ENCODE peak calls at places on chromosomes 5 and 9, in four cellular contexts. I is right atrium auricular region; M is CD4-positive, CD25-positive, alpha-beta regulatory T cell; L is SJCRH30. D is an unnamed sample.
A peak's percentile ranks its signal among the peaks of the same experiment; 100 is the strongest.

GRCh38 chr5:158430166-158430828 is 571.4 kb upstream of the CLINT1 start:
- DNase-seq in I (no peak), M (no peak), L (no peak), D (no peak)

GRCh38 chr9:27726244-27727141 is 153.2 kb upstream of the C9orf72 start:
- DNase-seq in I (no peak), M (no peak), L (peak; percentile 40), D (no peak)

GRCh38 chr9:12817702-12818101 is 42.9 kb downstream of the LURAP1L start:
- DNase-seq in I (no peak), L (no peak), M (no peak), D (no peak)

GRCh38 chr9:120723547-120723946 is 9.3 kb upstream of the MEGF9 start:
- DNase-seq in I (no peak), M (no peak), L (no peak), D (peak; percentile 76)

GRCh38 chr5:144374637-144375036 is 204.0 kb downstream of the KCTD16 start:
- DNase-seq in L (no peak), M (no peak), I (no peak), D (no peak)

GRCh38 chr5:72433520-72433919 is 73.7 kb downstream of the ZNF366 start:
- DNase-seq in I (no peak), L (no peak), M (no peak), D (no peak)

GRCh38 chr5:39093351-39093749 is 19.2 kb upstream of the RICTOR start:
- DNase-seq in L (no peak), M (no peak), I (no peak), D (no peak)

GRCh38 chr5:151886741-151887261 is 37.9 kb downstream of the GLRA1 start:
- DNase-seq in L (no peak), I (no peak), M (no peak), D (no peak)

GRCh38 chr5:1161832-1162229 is 39.6 kb upstream of the SLC6A19 start:
- DNase-seq in M (no peak), L (peak; percentile 37), I (no peak), D (no peak)

GRCh38 chr9:113541019-113541900 is 77.7 kb downstream of the RGS3 start:
- DNase-seq in I (no peak), M (no peak), L (peak; percentile 84), D (peak; percentile 65)

GRCh38 chr5:1130218-1130946 is 18.5 kb upstream of the SLC12A7 start:
- DNase-seq in M (no peak), L (no peak), I (no peak), D (no peak)

GRCh38 chr9:13588151-13589043 is 308.9 kb upstream of the MPDZ start:
- DNase-seq in I (no peak), M (no peak), L (peak; percentile 45), D (no peak)

GRCh38 chr5:41648976-41649375 is 138.6 kb upstream of the PLCXD3 start:
- DNase-seq in M (no peak), L (no peak), I (no peak), D (no peak)

GRCh38 chr5:71925608-71926091 is 181.6 kb upstream of the MAP1B start:
- DNase-seq in M (no peak), L (no peak), I (no peak), D (no peak)

GRCh38 chr5:136522217-136522956 is 157.0 kb upstream of the TRPC7 start:
- DNase-seq in I (no peak), L (no peak), M (no peak), D (no peak)

GRCh38 chr5:73674669-73675004 is 48.6 kb downstream of the ARHGEF28 start:
- DNase-seq in L (no peak), M (no peak), I (no peak), D (no peak)

GRCh38 chr5:138482645-138483044 is 17.4 kb downstream of the EGR1 start:
- DNase-seq in I (no peak), L (no peak), M (no peak), D (no peak)

GRCh38 chr5:137470111-137470920 is 28.8 kb downstream of the SPOCK1 start:
- DNase-seq in M (no peak), L (no peak), I (peak; percentile 81), D (no peak)

GRCh38 chr9:121107041-121107440 is 32.3 kb downstream of the CNTRL start:
- DNase-seq in L (no peak), M (no peak), I (no peak), D (no peak)

GRCh38 chr5:89071101-89071940 is 188.3 kb upstream of the MEF2C start:
- DNase-seq in I (no peak), L (no peak), M (no peak), D (no peak)

GRCh38 chr5:54194326-54194725 is 116.0 kb downstream of the ARL15 start:
- DNase-seq in I (no peak), L (no peak), M (no peak), D (no peak)

GRCh38 chr5:143466632-143467031 is 63.1 kb upstream of the NR3C1 start:
- DNase-seq in L (no peak), M (no peak), I (no peak), D (no peak)

GRCh38 chr5:11851965-11852745 is 52.1 kb downstream of the CTNND2 start:
- DNase-seq in L (no peak), I (no peak), M (no peak), D (no peak)
- H3K27ac ChIP-seq in L (no peak overlapping the region), I (no peak overlapping the region), M (no peak overlapping the region), D (no peak overlapping the region)

DNA sequence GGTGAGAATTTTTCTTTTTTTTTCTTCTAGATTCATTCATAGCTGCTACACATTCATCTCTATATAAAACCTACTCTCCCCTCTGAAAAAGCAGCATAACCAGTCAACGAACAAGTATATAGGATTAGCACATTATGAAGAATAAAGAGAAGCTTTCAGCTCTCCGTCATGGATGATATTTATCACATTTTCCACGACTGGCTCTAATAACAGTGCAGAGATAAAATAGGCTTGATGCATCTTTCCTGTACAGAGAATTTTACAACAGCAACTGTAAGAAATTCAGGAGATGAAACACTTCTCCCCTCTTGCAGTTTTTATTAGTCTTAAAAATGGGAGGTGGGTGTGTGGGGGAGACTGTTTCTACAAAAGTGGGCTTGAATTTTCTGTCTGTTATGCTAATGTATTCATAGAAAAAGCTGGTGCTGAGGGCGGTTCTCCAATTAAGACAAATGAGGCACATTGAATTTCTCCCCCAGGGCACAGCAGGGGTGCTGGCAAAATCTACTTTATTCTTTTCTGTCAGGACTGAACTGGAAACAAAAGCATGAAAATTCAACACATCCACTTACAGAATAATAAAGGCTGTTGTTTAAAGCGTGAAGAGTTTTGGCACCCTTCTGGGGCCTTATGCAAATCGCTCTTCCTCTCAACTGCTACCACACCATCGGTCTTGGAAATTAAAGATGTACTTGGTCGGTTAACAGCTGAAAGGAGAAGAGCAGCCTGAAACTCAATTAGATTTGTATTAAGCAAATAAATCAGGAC is 233.9 kb upstream of the ZNF608 start:
- DNase-seq in L (no peak), I (no peak), M (no peak), D (no peak)
- H3K4me3 ChIP-seq in L (no peak overlapping the region), I (no peak overlapping the region), M (no peak overlapping the region), D (no peak overlapping the region)

GRCh38 chr9:134175808-134176598 is 11.6 kb upstream of the RNU6ATAC start:
- DNase-seq in M (no peak), I (no peak), L (peak; percentile 72), D (no peak)

GRCh38 chr9:134176599-134176968 is 12.2 kb upstream of the RNU6ATAC start:
- DNase-seq in I (no peak), L (no peak), M (no peak), D (no peak)

GRCh38 chr9:134174526-134175290 is 10.3 kb upstream of the RNU6ATAC start:
- DNase-seq in I (no peak), M (no peak), L (no peak), D (no peak)

GRCh38 chr9:134174073-134174449 is 9.7 kb upstream of the RNU6ATAC start:
- DNase-seq in L (no peak), I (no peak), M (no peak), D (no peak)

DNA sequence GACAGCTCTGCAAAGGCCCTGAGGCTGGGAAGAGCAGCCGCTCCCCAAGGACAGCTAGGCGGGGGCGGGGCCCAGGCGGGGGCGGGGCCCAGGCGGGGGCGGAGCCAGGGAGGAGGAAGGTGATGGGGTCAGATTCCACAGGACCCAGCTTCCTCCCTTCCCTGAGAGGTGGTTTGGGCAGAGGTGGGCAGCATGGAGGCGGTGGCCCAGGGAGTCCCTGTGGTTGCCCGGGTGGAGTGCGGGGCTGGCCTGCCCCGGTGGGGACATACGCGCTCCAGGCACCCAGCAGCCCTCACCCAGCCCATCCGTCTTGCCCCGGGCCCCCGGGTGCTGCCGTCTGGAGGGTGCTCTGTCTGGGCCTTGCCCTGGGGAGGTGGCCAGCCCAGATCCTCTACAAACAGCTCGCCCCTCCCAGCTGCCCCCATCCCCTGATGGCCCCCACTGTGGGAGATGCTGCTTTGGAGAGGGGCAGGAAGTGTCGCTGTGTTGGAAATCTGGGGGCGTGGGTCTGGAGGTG is 11.0 kb upstream of the RNU6ATAC start:
- DNase-seq in I (no peak), L (peak; percentile 56), M (no peak), D (no peak)
- H3K27ac ChIP-seq in I (no peak overlapping the region), L (no peak overlapping the region), M (no peak overlapping the region), D (no peak overlapping the region)

DNA sequence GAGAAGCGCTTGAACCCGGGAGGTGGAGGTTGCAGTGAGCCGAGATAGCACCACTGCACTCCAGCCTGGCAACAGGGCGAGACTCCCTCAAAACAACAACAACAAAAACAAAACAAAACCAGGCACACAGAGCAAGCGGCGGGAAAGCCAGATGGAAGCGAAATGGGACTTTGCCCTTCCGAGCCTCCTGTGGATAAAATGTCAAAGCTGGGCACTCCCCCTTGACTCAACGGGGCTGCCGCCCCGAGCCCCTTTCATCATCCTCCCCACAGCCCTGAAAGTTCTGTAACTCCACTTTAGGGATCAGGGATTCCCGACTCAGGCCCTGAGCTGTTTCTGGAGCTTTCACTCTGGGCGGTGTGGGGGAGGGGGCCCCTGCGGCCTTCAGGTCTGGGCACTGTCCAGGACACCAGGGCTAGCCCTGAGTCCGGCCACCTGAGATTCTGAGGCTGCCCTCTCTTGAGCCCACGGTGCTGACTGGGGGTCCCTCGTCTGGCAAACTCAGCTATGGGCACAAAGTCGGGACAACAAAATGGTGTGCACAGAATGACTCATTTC is 30.6 kb upstream of the OBP2B start:
- DNase-seq in L (no peak), I (no peak), M (no peak), D (peak; percentile 31)
- H3K4me3 ChIP-seq in L (no peak overlapping the region), I (peak overlapping the region; percentile 21), M (no peak overlapping the region), D (peak overlapping the region; percentile 58)

DNA sequence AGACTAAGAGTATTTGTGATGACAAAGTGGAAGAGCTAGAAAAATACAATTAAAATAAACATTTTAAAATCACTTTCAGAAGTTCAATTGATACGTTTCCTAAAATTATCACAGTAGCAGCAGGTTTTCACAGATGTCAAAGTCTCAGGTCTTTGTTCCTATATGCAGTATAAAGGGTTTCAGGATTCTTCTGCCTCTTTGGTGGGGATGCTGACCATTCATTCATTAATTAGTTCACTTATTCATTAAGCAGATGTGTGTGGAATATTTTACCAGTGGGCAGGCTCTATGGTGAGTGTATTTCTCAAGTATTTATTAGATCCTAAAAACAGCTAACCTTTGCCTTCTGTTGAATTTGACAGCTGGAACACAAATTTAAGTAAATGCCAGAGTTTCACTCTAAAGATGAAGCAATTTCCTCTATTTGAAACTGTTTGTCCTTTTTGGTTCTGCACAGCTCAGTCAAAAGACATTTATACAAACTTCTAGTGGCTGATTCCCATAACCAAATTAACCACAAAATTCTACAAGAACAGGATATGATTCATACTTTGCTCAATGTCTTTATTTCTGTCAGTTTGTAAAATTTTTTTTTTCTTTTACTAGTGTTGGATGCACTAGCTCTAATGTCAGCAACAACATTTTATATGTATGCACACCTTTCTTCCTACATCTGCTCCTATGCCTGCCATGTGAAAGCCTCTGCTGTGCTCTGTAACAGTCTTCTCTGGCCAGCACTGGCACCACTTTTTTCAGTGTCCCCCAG is 75.9 kb upstream of the PRR16 start:
- DNase-seq in L (no peak), I (no peak), M (no peak), D (no peak)
- H3K27ac ChIP-seq in L (peak overlapping the region; percentile 7), I (no peak overlapping the region), M (no peak overlapping the region), D (peak overlapping the region; percentile 75)

D was measured in coronary artery.